ENCODE peak calls at places on chromosomes 6 and 20, in ten cellular contexts. J is HCT116, T is glutamatergic neuron, E is omental fat pad, A is epithelial cell of esophagus, X is GM13976, U is GM10248, Q is RWPE1, G is HL-60, H is mammary epithelial cell. D is an unnamed sample.
A peak's percentile ranks its signal among the peaks of the same experiment; 100 is the strongest.

GRCh38 chr6:3226422-3227362 is 761 bp downstream of the TUBB2B start:
- DNase-seq in J (no peak), T (peak; percentile 56), E (no peak), A (no peak), X (peak; percentile 67), U (peak; percentile 60), Q (no peak), G (no peak), H (no peak), D (no peak)

GRCh38 chr20:15838466-15838865 is 734.8 kb downstream of the KIF16B start:
- DNase-seq in J (no peak), T (no peak), E (no peak), A (no peak), X (no peak), U (no peak), Q (no peak), G (no peak), H (no peak), D (no peak)

GRCh38 chr6:9467746-9468145 is 947.1 kb downstream of the TFAP2A start:
- DNase-seq in J (no peak), T (no peak), E (no peak), A (peak; percentile 11), X (no peak), U (no peak), Q (no peak), G (no peak), H (no peak), D (no peak)

GRCh38 chr6:133973109-133973971 is 20.3 kb downstream of the TBPL1 start:
- DNase-seq in J (peak; percentile 44), T (no peak), E (no peak), A (peak; percentile 59), X (peak; percentile 54), U (peak; percentile 44), Q (peak; percentile 42), G (no peak), H (peak; percentile 31), D (no peak)

GRCh38 chr20:62571667-62572344 is 70.5 kb upstream of the SLCO4A1 start:
- DNase-seq in J (peak; percentile 35), T (no peak), E (no peak), A (no peak), X (peak; percentile 79), U (peak; percentile 67), Q (peak; percentile 63), G (no peak), H (no peak), D (no peak)

GRCh38 chr6:22448311-22448711 is 121.1 kb upstream of the HDGFL1 start:
- DNase-seq in J (no peak), T (no peak), E (no peak), A (peak; percentile 62), X (no peak), U (no peak), Q (no peak), G (no peak), H (no peak), D (no peak)

GRCh38 chr20:44324343-44324742 is 12.5 kb upstream of the R3HDML start:
- DNase-seq in J (no peak), T (peak; percentile 64), E (no peak), A (peak; percentile 19), X (no peak), U (no peak), Q (no peak), G (no peak), H (peak; percentile 27), D (no peak)

GRCh38 chr6:116500969-116501433 is 10.4 kb upstream of the CALHM5 start:
- DNase-seq in J (no peak), T (no peak), E (no peak), A (peak; percentile 84), X (no peak), U (no peak), Q (no peak), G (no peak), H (peak; percentile 49), D (no peak)

GRCh38 chr20:57579898-57580447 is 19.1 kb downstream of the PCK1 start:
- DNase-seq in J (no peak), T (no peak), E (no peak), A (no peak), X (no peak), U (no peak), Q (peak; percentile 36), G (no peak), H (no peak), D (no peak)

GRCh38 chr20:57579331-57579897 is 18.5 kb downstream of the PCK1 start:
- DNase-seq in J (no peak), T (no peak), E (no peak), A (no peak), X (no peak), U (no peak), Q (no peak), G (no peak), H (no peak), D (no peak)

GRCh38 chr20:57577679-57578475 is 17.0 kb downstream of the PCK1 start:
- DNase-seq in J (no peak), T (no peak), E (no peak), A (no peak), X (no peak), U (no peak), Q (no peak), G (no peak), H (no peak), D (no peak)

GRCh38 chr20:57576942-57577550 is 16.1 kb downstream of the PCK1 start:
- DNase-seq in J (no peak), T (no peak), E (no peak), A (no peak), X (no peak), U (no peak), Q (no peak), G (no peak), H (no peak), D (no peak)

GRCh38 chr20:57578476-57579165 is 17.7 kb downstream of the PCK1 start:
- DNase-seq in J (no peak), T (no peak), E (no peak), A (no peak), X (no peak), U (no peak), Q (no peak), G (no peak), H (no peak), D (no peak)
- TF ChIP-seq CTCF in J (no peak), T (no peak), E (no peak), A (no peak), X (no peak), U (no peak), Q (no peak), G (no peak), H (no peak), D (no peak)

GRCh38 chr20:22562620-22563019 is 21.8 kb downstream of the FOXA2 start:
- DNase-seq in J (no peak), T (no peak), E (no peak), A (no peak), X (no peak), U (no peak), Q (no peak), G (no peak), H (no peak), D (no peak)

GRCh38 chr20:22561965-22562581 is 22.3 kb downstream of the FOXA2 start:
- DNase-seq in J (no peak), T (no peak), E (no peak), A (no peak), X (no peak), U (no peak), Q (no peak), G (no peak), H (no peak), D (no peak)

GRCh38 chr20:22559711-22560305 is 24.6 kb downstream of the FOXA2 start:
- DNase-seq in J (no peak), T (no peak), E (no peak), A (no peak), X (no peak), U (no peak), Q (no peak), G (no peak), H (no peak), D (no peak)

GRCh38 chr20:22560817-22561216 is 23.6 kb downstream of the FOXA2 start:
- DNase-seq in J (no peak), T (no peak), E (no peak), A (no peak), X (no peak), U (no peak), Q (no peak), G (no peak), H (no peak), D (no peak)

DNA sequence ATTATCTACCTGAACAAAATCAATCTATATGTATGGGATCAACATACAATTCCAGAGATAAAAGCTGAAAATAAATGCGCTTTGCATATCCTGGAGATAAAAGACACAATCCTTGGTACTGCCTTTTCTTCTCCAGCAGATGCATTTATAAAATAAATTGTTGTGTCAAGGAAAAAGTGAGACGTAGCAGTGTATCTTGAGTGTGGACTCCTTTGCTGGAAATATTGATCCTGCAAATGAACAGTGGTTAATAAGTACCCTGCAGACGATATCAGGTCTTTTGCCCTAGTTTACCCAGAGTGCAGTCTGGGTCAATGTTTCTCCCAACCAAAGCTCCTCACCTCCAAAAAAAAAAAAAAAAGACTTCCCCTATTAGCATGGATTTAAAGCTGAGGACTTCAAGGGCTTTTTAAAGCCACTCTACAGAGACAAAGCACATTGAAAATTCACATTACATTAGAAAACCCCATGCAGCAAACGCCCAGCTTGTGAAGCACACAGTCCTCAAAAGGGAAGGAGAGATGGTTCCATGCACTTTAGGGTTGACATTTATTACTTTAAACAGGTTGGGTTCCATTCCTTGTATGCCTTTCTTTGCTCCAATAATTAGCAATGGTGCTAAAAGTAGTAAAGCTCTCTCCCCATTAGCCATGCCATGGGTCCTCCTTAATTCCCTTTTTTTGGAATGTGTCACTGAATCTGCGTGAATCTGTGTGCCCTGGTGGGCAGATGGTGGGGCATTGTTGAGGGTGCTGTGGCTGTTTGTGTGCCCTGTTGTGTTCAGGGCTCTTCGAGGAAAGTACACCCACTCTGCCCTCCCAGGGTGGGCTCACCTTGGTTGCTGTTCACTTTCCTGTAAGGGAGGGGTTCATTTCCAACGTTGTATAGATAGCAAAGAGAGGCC is 21.1 kb downstream of the FOXA2 start:
- DNase-seq in J (no peak), T (no peak), E (no peak), A (no peak), X (no peak), U (no peak), Q (no peak), G (no peak), H (no peak), D (no peak)
- TF ChIP-seq CTCF in J (no peak), T (no peak), E (no peak), A (no peak), X (no peak), U (no peak), Q (no peak), G (no peak), H (no peak), D (no peak)

DNA sequence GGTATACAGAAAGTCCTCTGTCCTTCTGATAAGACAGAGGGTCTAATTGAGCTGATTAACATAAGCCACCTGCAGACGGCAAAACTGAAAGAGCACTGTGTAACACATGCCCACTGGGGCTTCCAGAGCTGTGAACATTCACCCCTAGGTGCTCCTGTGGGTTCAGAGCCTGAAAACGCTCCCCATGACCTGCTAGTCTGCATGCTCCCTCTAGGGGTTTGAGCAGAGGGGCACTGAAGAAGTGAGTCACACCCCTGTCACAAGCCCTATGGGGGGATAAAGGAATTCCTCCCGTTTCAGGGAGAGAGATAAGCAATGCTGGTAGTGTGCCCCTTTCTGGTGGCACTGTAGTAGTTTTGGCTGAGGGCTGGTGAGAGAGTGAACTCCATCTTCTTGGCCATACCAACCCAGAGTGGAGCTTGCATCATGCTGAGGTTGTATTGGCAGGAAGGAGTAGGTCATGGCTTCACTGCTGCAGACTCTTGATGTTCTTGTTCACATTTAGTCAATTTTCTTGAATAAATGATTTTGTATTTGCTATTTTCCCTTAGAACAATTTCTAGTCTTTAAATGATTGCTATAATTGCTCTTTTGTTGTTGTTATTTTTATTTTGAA is 637.5 kb upstream of the MAN1A1 start:
- DNase-seq in J (peak; percentile 6), T (no peak), E (no peak), A (no peak), X (no peak), U (no peak), Q (no peak), G (no peak), H (no peak), D (no peak)
- TF ChIP-seq CTCF in J (no peak), T (no peak), E (no peak), A (no peak), X (no peak), U (no peak), Q (no peak), G (no peak), H (no peak), D (no peak)

GRCh38 chr20:13554706-13555105 is 84.0 kb downstream of the TASP1 start:
- DNase-seq in J (no peak), T (no peak), E (no peak), A (peak; percentile 69), X (no peak), U (no peak), Q (no peak), G (no peak), H (peak; percentile 58), D (no peak)
- TF ChIP-seq CTCF in J (no peak), T (no peak), E (no peak), A (no peak), X (no peak), U (no peak), Q (no peak), G (no peak), H (no peak), D (no peak)

D was measured in CD14-positive monocyte.